ENCODE peak calls at places on chromosomes 4 and X, in seven cellular contexts. L is ascending aorta, V is thoracic aorta, E is heart left ventricle, A is BJ, I is testis, S is uterus. N is an unnamed sample.

GRCh38 chrX:11341274-11342256 is 48.4 kb downstream of the AMELX start:
- DNase-seq in L (peak; percentile 83), V (peak; percentile 63), E (peak; percentile 27), A (peak; percentile 44), I (peak; percentile 82), S (peak; percentile 77), N (peak; percentile 9)

GRCh38 chr4:1409079-1409805 is 3.0 kb upstream of the NKX1-1 start:
- DNase-seq in L (no peak), V (no peak), E (peak; percentile 4), A (no peak), I (no peak), S (no peak), N (no peak)

GRCh38 chrX:95484781-95485180 is 1199.9 kb upstream of the DIAPH2 start:
- DNase-seq in L (no peak), V (no peak), E (no peak), A (no peak), I (no peak), S (no peak), N (no peak)

GRCh38 chr4:154569584-154569983 is 6.8 kb downstream of the FGB start:
- DNase-seq in L (no peak), V (no peak), E (no peak), A (no peak), I (no peak), S (no peak), N (no peak)

GRCh38 chrX:103423955-103424640 is 47.8 kb downstream of the BEX3 start:
- DNase-seq in L (no peak), V (no peak), E (no peak), A (no peak), I (no peak), S (no peak), N (no peak)

GRCh38 chr4:1172228-1172851 is at the start of gene SPON2:
- DNase-seq in L (no peak), V (no peak), E (no peak), A (no peak), I (no peak), S (peak; percentile 72), N (no peak)

GRCh38 chrX:78725257-78725656 is 22.3 kb upstream of the LPAR4 start:
- DNase-seq in L (no peak), V (no peak), E (no peak), A (no peak), I (peak; percentile 31), S (no peak), N (no peak)

GRCh38 chr4:81747242-81747930 is 275.7 kb upstream of the RASGEF1B start:
- DNase-seq in L (no peak), V (no peak), E (peak; percentile 16), A (no peak), I (no peak), S (no peak), N (no peak)

GRCh38 chrX:37644381-37645305 is 40.9 kb upstream of the XK start:
- DNase-seq in L (no peak), V (no peak), E (no peak), A (no peak), I (no peak), S (no peak), N (no peak)

GRCh38 chr4:17719106-17719505 is 62.3 kb downstream of the FAM184B start:
- DNase-seq in L (no peak), V (no peak), E (no peak), A (no peak), I (no peak), S (no peak), N (no peak)

GRCh38 chr4:11355224-11355623 is 73.5 kb downstream of the HS3ST1 start:
- DNase-seq in L (no peak), V (no peak), E (no peak), A (no peak), I (no peak), S (no peak), N (no peak)

GRCh38 chr4:154364012-154364863 is 127.4 kb downstream of the DCHS2 start:
- DNase-seq in L (peak; percentile 69), V (no peak), E (no peak), A (no peak), I (no peak), S (no peak), N (peak; percentile 24)

GRCh38 chr4:143399113-143399949 is 62.7 kb downstream of the GAB1 start:
- DNase-seq in L (no peak), V (no peak), E (no peak), A (no peak), I (no peak), S (no peak), N (no peak)

GRCh38 chr4:150789864-150790263 is 207.9 kb downstream of the MAB21L2 start:
- DNase-seq in L (no peak), V (no peak), E (no peak), A (no peak), I (no peak), S (no peak), N (no peak)

GRCh38 chrX:118571829-118572228 is 76.2 kb downstream of the DOCK11 start:
- DNase-seq in L (no peak), V (no peak), E (no peak), A (no peak), I (no peak), S (no peak), N (no peak)

GRCh38 chrX:115268421-115268820 is 21.1 kb upstream of the LUZP4 start:
- DNase-seq in L (no peak), V (no peak), E (no peak), A (no peak), I (no peak), S (no peak), N (no peak)

GRCh38 chr4:8770518-8771257 is 101.0 kb downstream of the HMX1 start:
- DNase-seq in L (no peak), V (no peak), E (no peak), A (no peak), I (no peak), S (no peak), N (no peak)

GRCh38 chrX:134006484-134007161 is 21.2 kb upstream of the GPC3 start:
- DNase-seq in L (no peak), V (no peak), E (no peak), A (no peak), I (no peak), S (no peak), N (no peak)

GRCh38 chrX:19642517-19643109 is 127.3 kb upstream of the MAP3K15 start:
- DNase-seq in L (no peak), V (no peak), E (no peak), A (no peak), I (no peak), S (no peak), N (no peak)

GRCh38 chr4:81844717-81845116 is 373.0 kb upstream of the RASGEF1B start:
- DNase-seq in L (peak; percentile 87), V (peak; percentile 40), E (peak; percentile 57), A (peak; percentile 9), I (peak; percentile 89), S (peak; percentile 72), N (peak; percentile 78)

GRCh38 chrX:77415161-77415560 is 32.0 kb upstream of the FGF16 start:
- DNase-seq in L (no peak), V (no peak), E (no peak), A (no peak), I (no peak), S (no peak), N (no peak)

DNA sequence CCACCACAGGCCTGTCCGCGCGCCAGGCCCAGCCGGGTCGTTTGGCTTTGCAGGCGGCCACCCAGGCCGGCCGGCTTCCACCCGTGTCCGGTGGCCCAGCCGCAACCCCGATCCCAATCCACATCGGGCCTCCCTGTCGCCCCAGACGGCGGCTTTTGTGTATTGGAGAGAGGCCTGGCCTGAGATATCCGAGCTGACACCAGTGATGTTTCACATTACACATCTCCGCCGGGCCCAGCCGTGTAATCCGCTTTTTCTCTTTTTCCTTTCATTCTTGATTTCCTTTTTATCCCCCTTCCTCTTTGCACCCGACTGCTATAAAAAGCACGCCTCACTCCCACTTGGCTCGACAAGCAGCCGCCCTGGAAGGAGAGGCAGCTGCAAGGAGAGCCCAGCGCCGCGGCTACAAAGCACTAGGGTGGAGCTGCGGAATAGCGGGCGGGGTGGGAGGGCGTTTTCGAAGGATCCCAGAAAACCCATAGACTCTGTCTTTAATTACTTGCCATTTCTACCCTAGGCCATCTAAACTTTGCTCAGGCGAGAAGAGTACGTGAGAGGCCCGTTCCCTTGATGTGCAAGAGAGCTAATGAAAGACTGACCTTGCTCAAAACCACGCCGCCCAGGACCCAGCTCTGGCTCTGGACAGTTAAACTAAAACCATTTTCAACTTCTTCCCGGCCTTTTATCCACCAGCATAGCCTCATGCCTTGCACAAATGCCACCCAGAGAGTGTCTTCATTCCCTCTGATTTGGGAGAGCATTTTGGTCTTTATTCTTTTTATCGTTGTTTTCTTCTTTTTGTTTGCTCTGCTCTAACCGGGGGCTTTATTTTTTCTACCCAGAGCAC is 3.3 kb downstream of the PITX2 start:
- DNase-seq in L (no peak), V (no peak), E (no peak), A (no peak), I (no peak), S (no peak), N (no peak)
- H3K27me3 ChIP-seq in L (peaks cover 63% of the 10 kb centered on the region), V (peaks cover 54% of the 10 kb centered on the region), E (peaks cover 100% of the 10 kb centered on the region), A (peaks cover 50% of the 10 kb centered on the region), I (no peaks in the 10 kb centered on the region), S (peaks cover 97% of the 10 kb centered on the region), N (peaks cover 95% of the 10 kb centered on the region)

DNA sequence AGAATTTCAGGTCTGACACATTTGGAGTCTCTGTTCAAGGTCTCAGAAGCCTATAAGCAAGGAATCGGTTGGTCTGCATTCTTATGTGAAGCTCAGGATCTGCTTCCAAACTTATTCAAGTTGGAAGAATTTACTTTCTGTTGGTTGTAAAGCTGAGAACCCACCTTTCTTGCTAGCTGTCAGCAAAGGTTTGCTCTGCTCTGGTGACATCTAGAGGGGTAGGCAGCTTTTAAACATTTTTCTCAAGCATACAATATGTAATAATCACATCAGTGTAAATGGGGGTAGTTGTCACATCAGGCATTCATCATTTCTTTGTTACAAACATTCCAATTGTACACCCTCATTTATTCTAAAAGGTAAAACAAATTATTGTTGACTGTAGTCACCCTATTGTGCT is 935.2 kb downstream of the TRAM1L1 start:
- DNase-seq in L (no peak), V (no peak), E (no peak), A (no peak), I (no peak), S (no peak), N (no peak)
- TF ChIP-seq CTCF in L (no peak), V (no peak), E (no peak), A (no peak), I (no peak), S (no peak), N (no peak)

GRCh38 chr4:98905297-98905696 is 23.6 kb downstream of the EIF4E start:
- DNase-seq in L (no peak), V (no peak), E (no peak), A (no peak), I (no peak), S (no peak), N (no peak)
- H3K4me3 ChIP-seq in L (no peak overlapping the region), V (no peak overlapping the region), E (no peak overlapping the region), A (no peak overlapping the region), I (no peak overlapping the region), S (no peak overlapping the region), N (no peak overlapping the region)

GRCh38 chr4:107444-108429 is 16.6 kb upstream of the ZNF718 start:
- DNase-seq in L (no peak), V (no peak), E (no peak), A (no peak), I (no peak), S (no peak), N (peak; percentile 11)

GRCh38 chr4:112771-113170 is 11.5 kb upstream of the ZNF718 start:
- DNase-seq in L (no peak), V (no peak), E (no peak), A (no peak), I (no peak), S (no peak), N (no peak)

DNA sequence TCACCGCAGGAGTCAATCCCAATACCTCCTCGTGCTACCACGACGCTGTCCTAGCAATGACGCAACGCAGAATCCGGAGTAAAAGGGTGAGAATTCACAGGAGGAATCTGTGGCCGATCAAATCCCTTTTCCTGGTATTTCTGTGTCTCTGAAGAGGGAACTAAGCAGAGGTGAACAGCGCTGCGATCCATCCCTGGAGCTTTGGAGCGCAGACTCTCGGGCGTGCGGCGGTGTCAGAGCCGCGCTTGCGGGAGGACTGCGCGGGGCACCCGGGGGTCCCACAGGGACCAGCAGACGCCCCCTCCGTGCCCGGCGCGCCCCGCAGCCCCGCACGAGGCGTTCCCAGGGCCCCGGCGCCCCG is 17.2 kb upstream of the ZNF718 start:
- DNase-seq in L (no peak), V (no peak), E (no peak), A (no peak), I (no peak), S (no peak), N (no peak)
- H3K27me3 ChIP-seq in L (peaks cover 4% of the 10 kb centered on the region), V (no peaks in the 10 kb centered on the region), E (peaks cover 45% of the 10 kb centered on the region), A (peaks cover 12% of the 10 kb centered on the region), I (no peaks in the 10 kb centered on the region), S (peaks cover 16% of the 10 kb centered on the region), N (peaks cover 14% of the 10 kb centered on the region)